ENCODE peak calls at places on chromosomes 11 and 22, in six cellular contexts. M, F, S, N, P and H are unnamed samples.

GRCh38 chr11:110430267-110431211 is 791 bp downstream of the FDX1 start:
- DNase-seq in F (peak; percentile 12), S (peak; percentile 56), P (no peak), N (peak; percentile 75), M (peak; percentile 54), H (peak; percentile 55)

GRCh38 chr22:50524664-50525103 is 714 bp downstream of the SCO2 start:
- DNase-seq in F (no peak), M (no peak), P (no peak), N (no peak), S (no peak), H (no peak)

GRCh38 chr11:84795698-84796097 is 831.4 kb downstream of the DLG2 start:
- DNase-seq in F (no peak), M (no peak), S (no peak), P (no peak), N (no peak), H (no peak)

GRCh38 chr11:111944139-111944538 is 7.0 kb downstream of the DIXDC1 start:
- DNase-seq in N (peak; percentile 91), S (peak; percentile 87), M (peak; percentile 86), F (no peak), P (no peak), H (peak; percentile 68)

GRCh38 chr11:94449437-94449836 is 44.2 kb downstream of the MRE11 start:
- DNase-seq in S (peak; percentile 88), P (no peak), F (no peak), M (no peak), N (peak; percentile 69), H (peak; percentile 35)

GRCh38 chr11:63682045-63682915 is 980 bp downstream of the RTN3 start:
- DNase-seq in N (peak; percentile 60), F (peak; percentile 24), P (peak; percentile 56), M (peak; percentile 62), S (no peak), H (peak; percentile 42)

GRCh38 chr22:35315141-35315854 is 15.6 kb downstream of the TOM1 start:
- DNase-seq in F (no peak), N (no peak), S (no peak), M (no peak), P (no peak), H (no peak)

GRCh38 chr11:135033545-135033944 is 621.5 kb upstream of the B3GAT1 start:
- DNase-seq in F (peak; percentile 47), N (no peak), P (peak; percentile 61), S (no peak), M (peak; percentile 93), H (no peak)

GRCh38 chr11:65781962-65782815 is 1.4 kb upstream of the AP5B1 start:
- DNase-seq in F (no peak), P (no peak), M (no peak), S (no peak), N (no peak), H (peak; percentile 63)

GRCh38 chr11:131663403-131664200 is 293.2 kb downstream of the NTM start:
- DNase-seq in F (no peak), P (no peak), S (no peak), M (no peak), N (no peak), H (no peak)

GRCh38 chr11:67613960-67614715 is 7.4 kb downstream of the NDUFV1 start:
- DNase-seq in S (peak; percentile 13), P (peak; percentile 93), M (peak; percentile 70), F (peak; percentile 69), N (peak; percentile 49), H (peak; percentile 90)

GRCh38 chr11:15202626-15203025 is 87.9 kb downstream of the INSC start:
- DNase-seq in F (no peak), M (no peak), P (no peak), S (no peak), N (no peak), H (peak; percentile 40)

GRCh38 chr22:46073683-46074504 is 76.4 kb upstream of the PPARA start:
- DNase-seq in F (no peak), P (no peak), S (peak; percentile 42), M (no peak), N (peak; percentile 28), H (no peak)

GRCh38 chr11:102495161-102496042 is 35.1 kb downstream of the MMP7 start:
- DNase-seq in P (peak; percentile 63), S (peak; percentile 88), M (peak; percentile 86), F (peak; percentile 78), N (peak; percentile 85), H (peak; percentile 93)

GRCh38 chr11:396948-397548 is 3.0 kb downstream of the PKP3 start:
- DNase-seq in F (no peak), N (no peak), S (peak; percentile 36), M (no peak), P (no peak), H (peak; percentile 65)
- H3K4me3 ChIP-seq in F (no peak overlapping the region), N (peak overlapping the region; percentile 61), S (peak overlapping the region; percentile 38), M (no peak overlapping the region), P (no peak overlapping the region), H (no peak overlapping the region)

GRCh38 chr11:57778318-57779037 is 16.9 kb downstream of the CTNND1 start:
- DNase-seq in P (peak; percentile 71), S (peak; percentile 98), M (peak; percentile 99), F (peak; percentile 87), N (peak; percentile 98), H (no peak)
- H3K4ac ChIP-seq in P (no peak overlapping the region), S (peak overlapping the region; percentile 68), M (no peak overlapping the region), F (no peak overlapping the region), N (peak overlapping the region; percentile 70), H (peak overlapping the region; percentile 64)

GRCh38 chr22:27875951-27876350 is 43.1 kb downstream of the PITPNB start:
- DNase-seq in F (no peak), S (no peak), M (no peak), N (no peak), P (no peak), H (no peak)
- H3K9ac ChIP-seq in F (no peak overlapping the region), S (peak overlapping the region; percentile 52), M (no peak overlapping the region), N (no peak overlapping the region), P (no peak overlapping the region), H (no peak overlapping the region)

GRCh38 chr11:47466201-47466600 is 17.3 kb upstream of the RAPSN start:
- DNase-seq in N (no peak), F (no peak), S (peak; percentile 44), P (no peak), M (no peak), H (no peak)
- H3K4me3 ChIP-seq in N (peak overlapping the region; percentile 61), F (no peak overlapping the region), S (no peak overlapping the region), P (no peak overlapping the region), M (no peak overlapping the region), H (no peak overlapping the region)